ENCODE peak calls at places on chromosome 6, in six cellular contexts. W is D341Med, K is endothelial cell of umbilical vein, X is fibroblast of lung, A is neural progenitor cell, G is nucleus accumbens. N is an unnamed sample.

GRCh38 chr6:31776961-31777666 is at the start of gene VWA7:
- DNase-seq in W (no peak), K (peak), X (peak), A (no peak), G (no peak), N (peak)

GRCh38 chr6:75204222-75204958 is 1.5 kb downstream of the COL12A1 start:
- DNase-seq in W (peak), K (peak), X (peak), A (peak), G (peak), N (peak)

GRCh38 chr6:26554669-26555504 is 16.7 kb downstream of the HMGN4 start:
- DNase-seq in W (no peak), K (peak), X (peak), A (peak), G (no peak), N (peak)

GRCh38 chr6:102525336-102525735 is 1131.8 kb downstream of the GRIK2 start:
- DNase-seq in W (no peak), K (no peak), X (no peak), A (no peak), G (no peak), N (no peak)

GRCh38 chr6:45422541-45423110 is 44.9 kb upstream of the SUPT3H start:
- DNase-seq in W (peak), K (peak), X (peak), A (peak), G (no peak), N (peak)

GRCh38 chr6:21604081-21604480 is 10.5 kb downstream of the SOX4 start:
- DNase-seq in W (no peak), K (no peak), X (no peak), A (no peak), G (no peak), N (peak)

GRCh38 chr6:4575724-4576123 is 200.5 kb upstream of the CDYL start:
- DNase-seq in W (no peak), K (no peak), X (peak), A (peak), G (no peak), N (no peak)

GRCh38 chr6:69449887-69450286 is 346.9 kb downstream of the LMBRD1 start:
- DNase-seq in W (no peak), K (no peak), X (no peak), A (no peak), G (no peak), N (no peak)

GRCh38 chr6:47057830-47058540 is 15.9 kb upstream of the ADGRF1 start:
- DNase-seq in W (no peak), K (no peak), X (peak), A (no peak), G (no peak), N (no peak)

GRCh38 chr6:108953681-108954080 is 105.5 kb downstream of the ARMC2 start:
- DNase-seq in W (no peak), K (no peak), X (no peak), A (no peak), G (no peak), N (no peak)

GRCh38 chr6:68313911-68314310 is 321.2 kb upstream of the ADGRB3 start:
- DNase-seq in W (no peak), K (no peak), X (peak), A (peak), G (no peak), N (peak)

GRCh38 chr6:33571637-33572316 is 8.3 kb downstream of the BAK1 start:
- DNase-seq in W (no peak), K (no peak), X (no peak), A (no peak), G (no peak), N (no peak)

GRCh38 chr6:43716099-43716498 is 28.5 kb upstream of the MRPS18A start:
- DNase-seq in W (no peak), K (peak), X (peak), A (no peak), G (no peak), N (no peak)

GRCh38 chr6:157045831-157046454 is 268.8 kb downstream of the ARID1B start:
- DNase-seq in W (peak), K (peak), X (peak), A (peak), G (no peak), N (peak)

GRCh38 chr6:101845172-101845571 is 451.7 kb downstream of the GRIK2 start:
- DNase-seq in W (no peak), K (no peak), X (no peak), A (no peak), G (no peak), N (no peak)